ENCODE peak calls at places on chromosomes 13 and 19, in five cellular contexts. I, M, P, E and J are unnamed samples.

GRCh38 chr19:16386619-16387240 is 62.1 kb downstream of the KLF2 start:
- DNase-seq in I (peak; percentile 75), P (peak; percentile 33), M (peak; percentile 51), E (peak; percentile 72), J (peak; percentile 64)

GRCh38 chr19:50994129-50994528 is 7.3 kb downstream of the KLK8 start:
- DNase-seq in E (no peak), I (no peak), P (no peak), M (no peak), J (no peak)

GRCh38 chr13:95752677-95753076 is 75.7 kb downstream of the DNAJC3 start:
- DNase-seq in P (no peak), E (no peak), I (no peak), M (no peak), J (no peak)

GRCh38 chr19:8357007-8357521 is 6.9 kb upstream of the ANGPTL4 start:
- DNase-seq in M (peak; percentile 75), I (peak; percentile 56), P (no peak), E (peak; percentile 21), J (no peak)

GRCh38 chr19:1373534-1374249 is 10.0 kb upstream of the NDUFS7 start:
- DNase-seq in I (peak; percentile 35), E (peak; percentile 53), P (peak; percentile 81), M (peak; percentile 58), J (peak; percentile 72)

GRCh38 chr13:43374621-43375020 is 351.2 kb downstream of the DNAJC15 start:
- DNase-seq in E (no peak), I (peak; percentile 80), P (no peak), M (no peak), J (no peak)

GRCh38 chr19:55179570-55180484 is at the start of gene SYT5:
- DNase-seq in P (peak; percentile 33), M (peak; percentile 62), I (peak; percentile 42), E (peak; percentile 78), J (no peak)

GRCh38 chr19:35811317-35812219 is 1.1 kb downstream of the PRODH2 start:
- DNase-seq in I (no peak), E (no peak), M (no peak), P (no peak), J (no peak)

GRCh38 chr13:44795176-44795575 is 194.1 kb downstream of the NUFIP1 start:
- DNase-seq in P (no peak), I (no peak), M (no peak), E (no peak), J (no peak)

GRCh38 chr13:90562388-90562787 is 785.1 kb upstream of the MIR17HG start:
- DNase-seq in I (no peak), P (no peak), E (no peak), M (no peak), J (no peak)

GRCh38 chr13:93857126-93857525 is 622.4 kb downstream of the DCT start:
- DNase-seq in M (no peak), P (no peak), I (peak; percentile 47), E (no peak), J (no peak)

GRCh38 chr19:38371081-38371480 is 3.3 kb upstream of the PSMD8 start:
- DNase-seq in E (no peak), M (no peak), I (no peak), P (no peak), J (no peak)

GRCh38 chr19:10961763-10962536 is 1.1 kb downstream of the SMARCA4 start:
- DNase-seq in M (no peak), E (no peak), P (no peak), I (no peak), J (no peak)

GRCh38 chr19:8426283-8426682 is 13.2 kb downstream of the MARCHF2 start:
- DNase-seq in I (no peak), P (no peak), M (no peak), E (no peak), J (no peak)

GRCh38 chr19:35671818-35672217 is 5.5 kb downstream of the UPK1A start:
- DNase-seq in E (peak; percentile 45), I (peak; percentile 46), M (peak; percentile 33), P (no peak), J (no peak)

GRCh38 chr13:81224502-81224833 is 883.5 kb upstream of the SPRY2 start:
- DNase-seq in E (no peak), P (no peak), I (no peak), M (no peak), J (no peak)

GRCh38 chr19:10747271-10747670 is 29.4 kb downstream of the DNM2 start:
- DNase-seq in E (no peak), M (peak; percentile 95), P (no peak), I (no peak), J (no peak)

GRCh38 chr19:52722062-52723005 is 12.5 kb downstream of the ZNF611 start:
- DNase-seq in P (no peak), M (no peak), E (peak; percentile 49), I (peak; percentile 41), J (no peak)

GRCh38 chr19:30029721-30030510 is 87.9 kb downstream of the URI1 start:
- DNase-seq in E (no peak), M (no peak), P (no peak), I (no peak), J (no peak)

GRCh38 chr13:95002968-95003813 is 290.8 kb upstream of the SOX21 start:
- DNase-seq in E (peak; percentile 13), P (no peak), M (no peak), I (no peak), J (no peak)

GRCh38 chr13:49652691-49653305 is 24.5 kb downstream of the ARL11 start:
- DNase-seq in I (peak; percentile 39), M (peak; percentile 64), E (peak; percentile 49), P (no peak), J (peak; percentile 27)

GRCh38 chr13:25179011-25179410 is 6.9 kb upstream of the AMER2 start:
- DNase-seq in I (no peak), M (no peak), E (no peak), P (no peak), J (no peak)

GRCh38 chr19:10288662-10289166 is 1.0 kb upstream of the ICAM5 start:
- DNase-seq in E (no peak), P (no peak), M (peak; percentile 29), I (peak; percentile 55), J (no peak)

GRCh38 chr19:56765107-56765506 is 75.4 kb downstream of the PEG3 start:
- DNase-seq in P (peak; percentile 74), E (no peak), M (no peak), I (peak; percentile 25), J (peak; percentile 67)

GRCh38 chr13:94933230-94933751 is 220.9 kb upstream of the SOX21 start:
- DNase-seq in P (no peak), M (no peak), E (no peak), I (no peak), J (no peak)

GRCh38 chr13:33016414-33017409 is at the start of gene KL:
- DNase-seq in P (peak; percentile 34), M (peak; percentile 19), E (peak; percentile 37), I (peak; percentile 16), J (peak; percentile 67)

GRCh38 chr13:45847554-45848224 is 3.9 kb downstream of the SIAH3 start:
- DNase-seq in I (peak; percentile 40), E (peak; percentile 16), P (peak; percentile 29), M (peak; percentile 40), J (peak; percentile 22)

GRCh38 chr19:27774827-27775226 is 1438.1 kb downstream of the UQCRFS1 start:
- DNase-seq in I (no peak), P (no peak), E (no peak), M (no peak), J (no peak)

GRCh38 chr13:69903081-69903480 is 204.5 kb upstream of the ATXN8OS start:
- DNase-seq in I (no peak), P (no peak), M (no peak), E (no peak), J (no peak)

GRCh38 chr13:97535619-97536018 is 101.7 kb downstream of the RAP2A start:
- DNase-seq in I (peak; percentile 55), E (no peak), M (no peak), P (no peak), J (no peak)

GRCh38 chr19:6728346-6728745 is 7.9 kb upstream of the C3 start:
- DNase-seq in E (no peak), I (no peak), M (no peak), P (no peak), J (no peak)

GRCh38 chr19:6730153-6730804 is 7.1 kb downstream of the GPR108 start:
- DNase-seq in I (no peak), E (peak; percentile 92), M (peak; percentile 88), P (no peak), J (no peak)

GRCh38 chr19:6730941-6731670 is 6.3 kb downstream of the GPR108 start:
- DNase-seq in E (no peak), I (no peak), M (no peak), P (no peak), J (no peak)

GRCh38 chr19:6731822-6732221 is 5.6 kb downstream of the GPR108 start:
- DNase-seq in I (no peak), P (no peak), M (no peak), E (no peak), J (no peak)

GRCh38 chr19:6729573-6730152 is 7.7 kb downstream of the GPR108 start:
- DNase-seq in M (no peak), I (no peak), E (no peak), P (no peak), J (no peak)
- H3K27ac ChIP-seq in M (peak overlapping the region; percentile 66), I (no peak overlapping the region), E (peak overlapping the region; percentile 75), P (no peak overlapping the region), J (no peak overlapping the region)

GRCh38 chr13:20161275-20161950 is 561 bp upstream of the GJA3 start:
- DNase-seq in I (peak; percentile 8), P (no peak), M (no peak), E (peak; percentile 32), J (no peak)

GRCh38 chr13:20161951-20162300 is 1.1 kb upstream of the GJA3 start:
- DNase-seq in P (no peak), E (no peak), M (no peak), I (no peak), J (no peak)

GRCh38 chr13:20160346-20161274 is at the start of gene GJA3:
- DNase-seq in I (peak; percentile 22), M (no peak), P (peak; percentile 64), E (peak; percentile 70), J (no peak)

GRCh38 chr13:20168396-20168795 is 7.5 kb upstream of the GJA3 start:
- DNase-seq in M (no peak), I (no peak), P (no peak), E (no peak), J (no peak)

GRCh38 chr13:20165417-20166257 is 4.8 kb upstream of the GJA3 start:
- DNase-seq in E (no peak), I (no peak), P (no peak), M (no peak), J (no peak)
- H3K4me1 ChIP-seq in E (no peaks in the 10 kb centered on the region), I (peaks cover 4% of the 10 kb centered on the region), P (peaks cover 15% of the 10 kb centered on the region), M (no peaks in the 10 kb centered on the region), J (no peaks in the 10 kb centered on the region)

DNA sequence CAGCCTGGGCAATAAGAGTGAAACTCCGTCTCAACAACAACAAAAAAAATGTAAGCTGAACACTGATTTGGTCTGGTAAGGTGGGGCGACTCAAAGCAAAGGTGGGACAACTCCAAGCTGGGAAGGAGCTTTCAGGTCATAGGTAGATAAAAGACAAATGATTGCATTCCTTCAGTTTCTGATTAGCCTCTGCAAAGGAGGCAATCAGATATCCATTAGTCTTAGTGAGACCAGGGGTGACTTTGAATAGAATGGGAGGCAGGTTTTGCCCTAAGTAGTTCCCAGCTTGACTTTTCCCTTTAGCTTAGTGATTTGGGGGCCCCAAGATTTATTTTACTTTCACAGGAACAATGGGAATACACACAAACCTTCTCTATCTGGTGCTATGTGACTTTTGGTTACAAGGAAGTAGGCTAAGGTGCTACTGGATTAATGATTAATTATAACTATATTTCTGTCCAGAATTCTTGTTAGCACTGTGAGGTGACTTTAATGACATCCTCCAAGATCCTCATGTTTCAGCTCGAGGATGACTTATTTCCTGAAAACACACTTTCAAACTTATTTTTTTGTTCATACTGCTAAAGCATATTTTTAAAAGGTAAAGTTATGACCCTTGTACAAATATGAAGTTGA is 10.5 kb upstream of the MTRF1 start:
- DNase-seq in P (no peak), M (peak; percentile 42), E (no peak), I (no peak), J (no peak)
- H3K9me3 ChIP-seq in P (peaks cover 7% of the 10 kb centered on the region), M (no peaks in the 10 kb centered on the region), E (peaks cover 4% of the 10 kb centered on the region), I (no peaks in the 10 kb centered on the region), J (no peaks in the 10 kb centered on the region)

GRCh38 chr19:3099347-3100145 is 5.4 kb downstream of the GNA11 start:
- DNase-seq in M (no peak), I (no peak), P (no peak), E (no peak), J (no peak)
- H3K27ac ChIP-seq in M (peak overlapping the region; percentile 94), I (no peak overlapping the region), P (peak overlapping the region; percentile 99), E (no peak overlapping the region), J (peak overlapping the region; percentile 86)